ENCODE peak calls at places on chromosomes 1 and 21, in seven cellular contexts. One of them, this sample, is unnamed.

GRCh38 chr1:100510441-100510840 is 27.5 kb upstream of the GPR88 start:
- DNase-seq in lower lobe of right lung: no peak
- DNase-seq in esophagus squamous epithelium: no peak
- DNase-seq in SK-N-SH: no peak
- DNase-seq in breast epithelium: no peak
- DNase-seq in heart left ventricle: no peak
- DNase-seq in heart right ventricle: no peak
- DNase-seq in this sample: no peak

GRCh38 chr1:116375165-116375883 is 2.3 kb downstream of the ATP1A1 start:
- DNase-seq in heart left ventricle: no peak
- DNase-seq in lower lobe of right lung: no peak
- DNase-seq in esophagus squamous epithelium: no peak
- DNase-seq in breast epithelium: no peak
- DNase-seq in SK-N-SH: no peak
- DNase-seq in heart right ventricle: no peak
- DNase-seq in this sample: no peak

GRCh38 chr1:65793359-65793732 is 651 bp downstream of the PDE4B start:
- DNase-seq in lower lobe of right lung: no peak
- DNase-seq in SK-N-SH: peak; percentile 41
- DNase-seq in esophagus squamous epithelium: no peak
- DNase-seq in heart right ventricle: no peak
- DNase-seq in heart left ventricle: no peak
- DNase-seq in breast epithelium: no peak
- DNase-seq in this sample: no peak

GRCh38 chr1:12636098-12636950 is 7.6 kb upstream of the AADACL4 start:
- DNase-seq in heart right ventricle: peak; percentile 66
- DNase-seq in lower lobe of right lung: peak; percentile 37
- DNase-seq in esophagus squamous epithelium: no peak
- DNase-seq in breast epithelium: no peak
- DNase-seq in heart left ventricle: peak; percentile 79
- DNase-seq in SK-N-SH: no peak
- DNase-seq in this sample: no peak

GRCh38 chr1:150963535-150964489 is 10.8 kb downstream of the CERS2 start:
- DNase-seq in esophagus squamous epithelium: no peak
- DNase-seq in lower lobe of right lung: no peak
- DNase-seq in heart right ventricle: no peak
- DNase-seq in breast epithelium: no peak
- DNase-seq in SK-N-SH: no peak
- DNase-seq in heart left ventricle: no peak
- DNase-seq in this sample: no peak

GRCh38 chr1:94983343-94983742 is 56.4 kb upstream of the CNN3 start:
- DNase-seq in breast epithelium: no peak
- DNase-seq in SK-N-SH: no peak
- DNase-seq in heart right ventricle: no peak
- DNase-seq in heart left ventricle: no peak
- DNase-seq in lower lobe of right lung: no peak
- DNase-seq in esophagus squamous epithelium: no peak
- DNase-seq in this sample: no peak

GRCh38 chr1:171610385-171610784 is 11.7 kb upstream of the MYOCOS start:
- DNase-seq in lower lobe of right lung: no peak
- DNase-seq in heart right ventricle: no peak
- DNase-seq in breast epithelium: no peak
- DNase-seq in heart left ventricle: no peak
- DNase-seq in esophagus squamous epithelium: no peak
- DNase-seq in SK-N-SH: no peak
- DNase-seq in this sample: no peak

GRCh38 chr1:22166439-22166838 is 23.5 kb upstream of the WNT4 start:
- DNase-seq in heart left ventricle: no peak
- DNase-seq in heart right ventricle: no peak
- DNase-seq in breast epithelium: no peak
- DNase-seq in lower lobe of right lung: no peak
- DNase-seq in esophagus squamous epithelium: no peak
- DNase-seq in SK-N-SH: no peak
- DNase-seq in this sample: no peak

GRCh38 chr1:1080951-1081310 is 6.8 kb upstream of the RNF223 start:
- DNase-seq in breast epithelium: no peak
- DNase-seq in lower lobe of right lung: peak; percentile 33
- DNase-seq in esophagus squamous epithelium: no peak
- DNase-seq in heart right ventricle: no peak
- DNase-seq in heart left ventricle: no peak
- DNase-seq in SK-N-SH: peak; percentile 74
- DNase-seq in this sample: peak; percentile 39

GRCh38 chr1:9705337-9706098 is 54.0 kb downstream of the PIK3CD start:
- DNase-seq in heart right ventricle: no peak
- DNase-seq in breast epithelium: no peak
- DNase-seq in SK-N-SH: no peak
- DNase-seq in lower lobe of right lung: no peak
- DNase-seq in heart left ventricle: no peak
- DNase-seq in esophagus squamous epithelium: no peak
- DNase-seq in this sample: no peak

GRCh38 chr1:226884966-226885820 is 14.8 kb downstream of the PSEN2 start:
- DNase-seq in heart left ventricle: no peak
- DNase-seq in SK-N-SH: no peak
- DNase-seq in breast epithelium: no peak
- DNase-seq in esophagus squamous epithelium: no peak
- DNase-seq in heart right ventricle: no peak
- DNase-seq in lower lobe of right lung: no peak
- DNase-seq in this sample: no peak
- H3K4me1 ChIP-seq in heart left ventricle: peaks cover 45% of the 10 kb centered on the region
- H3K4me1 ChIP-seq in SK-N-SH: no peaks in the 10 kb centered on the region
- H3K4me1 ChIP-seq in breast epithelium: no peaks in the 10 kb centered on the region
- H3K4me1 ChIP-seq in esophagus squamous epithelium: peaks cover 27% of the 10 kb centered on the region
- H3K4me1 ChIP-seq in heart right ventricle: peaks cover 34% of the 10 kb centered on the region
- H3K4me1 ChIP-seq in lower lobe of right lung: peaks cover 42% of the 10 kb centered on the region
- H3K4me1 ChIP-seq in this sample: peaks cover 7% of the 10 kb centered on the region

GRCh38 chr21:39613029-39613934 is 542 bp downstream of the B3GALT5 start:
- DNase-seq in heart left ventricle: no peak
- DNase-seq in esophagus squamous epithelium: no peak
- DNase-seq in SK-N-SH: peak; percentile 45
- DNase-seq in breast epithelium: no peak
- DNase-seq in heart right ventricle: no peak
- DNase-seq in lower lobe of right lung: no peak
- DNase-seq in this sample: no peak
- H3K4me3 ChIP-seq in heart left ventricle: peak overlapping the region; percentile 44
- H3K4me3 ChIP-seq in esophagus squamous epithelium: no peak overlapping the region
- H3K4me3 ChIP-seq in SK-N-SH: peak overlapping the region; percentile 68
- H3K4me3 ChIP-seq in breast epithelium: peak overlapping the region; percentile 52
- H3K4me3 ChIP-seq in heart right ventricle: peak overlapping the region; percentile 27
- H3K4me3 ChIP-seq in lower lobe of right lung: no peak overlapping the region
- H3K4me3 ChIP-seq in this sample: no peak overlapping the region

DNA sequence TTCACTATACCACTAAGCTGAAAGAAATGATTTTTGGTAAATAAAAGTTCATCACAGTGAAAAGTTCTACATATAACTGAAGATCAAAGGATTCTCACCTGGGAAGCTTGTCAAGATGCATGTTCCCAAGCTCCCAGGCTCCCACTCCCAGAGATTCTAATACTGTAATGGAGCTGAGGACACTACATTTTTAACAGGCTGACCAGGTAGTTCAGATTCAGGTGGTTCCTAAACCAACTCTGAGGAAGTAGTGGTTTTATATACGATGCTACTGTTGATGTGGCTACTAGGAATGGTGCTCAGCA is 29.6 kb downstream of the MRPL39 start:
- DNase-seq in esophagus squamous epithelium: no peak
- DNase-seq in breast epithelium: no peak
- DNase-seq in SK-N-SH: no peak
- DNase-seq in heart left ventricle: no peak
- DNase-seq in lower lobe of right lung: no peak
- DNase-seq in heart right ventricle: no peak
- DNase-seq in this sample: no peak
- H3K4me1 ChIP-seq in esophagus squamous epithelium: no peaks in the 10 kb centered on the region
- H3K4me1 ChIP-seq in breast epithelium: no peaks in the 10 kb centered on the region
- H3K4me1 ChIP-seq in SK-N-SH: peaks cover 21% of the 10 kb centered on the region
- H3K4me1 ChIP-seq in heart left ventricle: no peaks in the 10 kb centered on the region
- H3K4me1 ChIP-seq in lower lobe of right lung: peaks cover 12% of the 10 kb centered on the region
- H3K4me1 ChIP-seq in heart right ventricle: no peaks in the 10 kb centered on the region
- H3K4me1 ChIP-seq in this sample: no peaks in the 10 kb centered on the region

GRCh38 chr21:31733521-31734149 is 1.7 kb upstream of the SCAF4 start:
- DNase-seq in breast epithelium: no peak
- DNase-seq in SK-N-SH: peak; percentile 33
- DNase-seq in esophagus squamous epithelium: no peak
- DNase-seq in lower lobe of right lung: no peak
- DNase-seq in heart left ventricle: no peak
- DNase-seq in heart right ventricle: no peak
- DNase-seq in this sample: no peak
- H3K4me3 ChIP-seq in breast epithelium: no peak overlapping the region
- H3K4me3 ChIP-seq in SK-N-SH: no peak overlapping the region
- H3K4me3 ChIP-seq in esophagus squamous epithelium: no peak overlapping the region
- H3K4me3 ChIP-seq in lower lobe of right lung: no peak overlapping the region
- H3K4me3 ChIP-seq in heart left ventricle: no peak overlapping the region
- H3K4me3 ChIP-seq in heart right ventricle: no peak overlapping the region
- H3K4me3 ChIP-seq in this sample: no peak overlapping the region

GRCh38 chr1:153602749-153603148 is 10.2 kb downstream of the S100A16 start:
- DNase-seq in heart left ventricle: no peak
- DNase-seq in lower lobe of right lung: no peak
- DNase-seq in esophagus squamous epithelium: no peak
- DNase-seq in breast epithelium: no peak
- DNase-seq in SK-N-SH: no peak
- DNase-seq in heart right ventricle: no peak
- DNase-seq in this sample: no peak

GRCh38 chr1:153598309-153599172 is 14.4 kb downstream of the S100A16 start:
- DNase-seq in lower lobe of right lung: no peak
- DNase-seq in breast epithelium: no peak
- DNase-seq in SK-N-SH: no peak
- DNase-seq in esophagus squamous epithelium: no peak
- DNase-seq in heart right ventricle: no peak
- DNase-seq in heart left ventricle: no peak
- DNase-seq in this sample: no peak

GRCh38 chr1:153597206-153597605 is 15.7 kb downstream of the S100A16 start:
- DNase-seq in heart right ventricle: no peak
- DNase-seq in breast epithelium: no peak
- DNase-seq in lower lobe of right lung: no peak
- DNase-seq in heart left ventricle: no peak
- DNase-seq in esophagus squamous epithelium: no peak
- DNase-seq in SK-N-SH: no peak
- DNase-seq in this sample: no peak

DNA sequence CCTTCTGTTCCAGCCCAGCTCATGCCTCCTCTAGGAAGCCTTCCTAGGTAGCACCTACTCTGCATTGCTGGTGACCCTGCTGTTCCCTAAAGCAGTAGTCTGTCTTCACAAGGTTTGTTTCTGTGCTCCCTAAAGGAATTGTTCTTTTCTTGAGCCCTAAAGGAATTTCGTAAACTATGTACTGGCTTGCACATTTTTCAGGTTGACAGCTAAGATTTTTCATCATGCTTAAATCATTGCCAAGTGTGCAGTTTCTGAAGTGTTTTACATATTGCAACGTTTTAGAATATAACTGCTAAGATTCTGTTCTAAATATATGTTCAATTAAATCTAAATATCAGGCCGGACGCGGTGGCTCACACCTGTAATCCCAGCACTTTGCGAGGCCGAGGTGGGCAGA is 13.1 kb downstream of the S100A16 start:
- DNase-seq in heart right ventricle: no peak
- DNase-seq in breast epithelium: no peak
- DNase-seq in lower lobe of right lung: no peak
- DNase-seq in esophagus squamous epithelium: no peak
- DNase-seq in SK-N-SH: no peak
- DNase-seq in heart left ventricle: no peak
- DNase-seq in this sample: no peak
- H3K4me1 ChIP-seq in heart right ventricle: no peaks in the 10 kb centered on the region
- H3K4me1 ChIP-seq in breast epithelium: no peaks in the 10 kb centered on the region
- H3K4me1 ChIP-seq in lower lobe of right lung: peaks cover 7% of the 10 kb centered on the region
- H3K4me1 ChIP-seq in esophagus squamous epithelium: peaks cover 7% of the 10 kb centered on the region
- H3K4me1 ChIP-seq in SK-N-SH: peaks cover 4% of the 10 kb centered on the region
- H3K4me1 ChIP-seq in heart left ventricle: peaks cover 5% of the 10 kb centered on the region
- H3K4me1 ChIP-seq in this sample: no peaks in the 10 kb centered on the region

GRCh38 chr21:37821791-37822450 is 94.3 kb downstream of the KCNJ6 start:
- DNase-seq in esophagus squamous epithelium: no peak
- DNase-seq in heart left ventricle: no peak
- DNase-seq in breast epithelium: no peak
- DNase-seq in heart right ventricle: no peak
- DNase-seq in lower lobe of right lung: no peak
- DNase-seq in SK-N-SH: no peak
- DNase-seq in this sample: no peak
- H3K4me3 ChIP-seq in esophagus squamous epithelium: no peak overlapping the region
- H3K4me3 ChIP-seq in heart left ventricle: no peak overlapping the region
- H3K4me3 ChIP-seq in breast epithelium: no peak overlapping the region
- H3K4me3 ChIP-seq in heart right ventricle: no peak overlapping the region
- H3K4me3 ChIP-seq in lower lobe of right lung: no peak overlapping the region
- H3K4me3 ChIP-seq in SK-N-SH: no peak overlapping the region
- H3K4me3 ChIP-seq in this sample: no peak overlapping the region